ENCODE peak calls at places on chromosomes 13 and 19, in eight cellular contexts. Q is CD4-positive, CD25-positive, alpha-beta regulatory T cell; M is brain microvascular endothelial cell; F is OCI-LY7; T is choroid plexus epithelial cell; W is foreskin fibroblast; O is fibroblast of mammary gland; J is kidney epithelial cell. U is an unnamed sample.

GRCh38 chr13:51475727-51476521 is 23.1 kb upstream of the INTS6 start:
- DNase-seq in Q (no peak), M (no peak), F (no peak), T (peak; percentile 34), W (peak; percentile 47), O (peak; percentile 38), J (no peak), U (peak; percentile 27)

GRCh38 chr19:17125052-17125727 is 49.6 kb downstream of the MYO9B start:
- DNase-seq in Q (no peak), M (peak; percentile 18), F (peak; percentile 65), T (peak; percentile 39), W (no peak), O (no peak), J (no peak), U (peak; percentile 43)

GRCh38 chr13:59701261-59701660 is 462.5 kb downstream of the DIAPH3 start:
- DNase-seq in Q (no peak), M (no peak), F (no peak), T (no peak), W (no peak), O (no peak), J (no peak), U (no peak)

GRCh38 chr19:38869836-38870607 is 8.1 kb downstream of the RINL start:
- DNase-seq in Q (peak; percentile 93), M (peak; percentile 18), F (peak; percentile 96), T (peak; percentile 63), W (peak; percentile 83), O (peak; percentile 45), J (no peak), U (peak; percentile 44)

GRCh38 chr13:31528176-31528575 is 211.2 kb upstream of the RXFP2 start:
- DNase-seq in Q (no peak), M (peak; percentile 34), F (no peak), T (no peak), W (no peak), O (no peak), J (no peak), U (no peak)

GRCh38 chr19:4278010-4278409 is 1.1 kb upstream of the SHD start:
- DNase-seq in Q (no peak), M (no peak), F (no peak), T (no peak), W (no peak), O (no peak), J (no peak), U (no peak)

GRCh38 chr19:18144906-18145305 is 8.1 kb upstream of the PIK3R2 start:
- DNase-seq in Q (no peak), M (no peak), F (no peak), T (no peak), W (no peak), O (no peak), J (no peak), U (no peak)

GRCh38 chr13:44543424-44543823 is 32.7 kb downstream of the TSC22D1 start:
- DNase-seq in Q (no peak), M (no peak), F (no peak), T (no peak), W (no peak), O (no peak), J (no peak), U (no peak)

GRCh38 chr19:9178901-9179300 is at the start of gene OR7D2:
- DNase-seq in Q (no peak), M (no peak), F (no peak), T (no peak), W (no peak), O (no peak), J (no peak), U (no peak)

GRCh38 chr19:4374451-4375163 is 25.7 kb downstream of the SH3GL1 start:
- DNase-seq in Q (no peak), M (peak; percentile 63), F (no peak), T (peak; percentile 64), W (peak; percentile 99), O (peak; percentile 96), J (peak; percentile 58), U (peak; percentile 86)

GRCh38 chr19:18906605-18907519 is 10.9 kb upstream of the CERS1 start:
- DNase-seq in Q (no peak), M (no peak), F (no peak), T (no peak), W (no peak), O (no peak), J (no peak), U (no peak)

GRCh38 chr13:98372886-98373285 is 195.8 kb upstream of the RNF113B start:
- DNase-seq in Q (no peak), M (peak; percentile 37), F (no peak), T (peak; percentile 91), W (peak; percentile 41), O (no peak), J (peak; percentile 45), U (peak; percentile 60)

GRCh38 chr13:99124695-99125334 is 75.8 kb upstream of the UBAC2 start:
- DNase-seq in Q (no peak), M (peak; percentile 41), F (peak; percentile 33), T (peak; percentile 78), W (peak; percentile 49), O (peak; percentile 64), J (peak; percentile 14), U (peak; percentile 79)

GRCh38 chr19:18900700-18901502 is 4.9 kb upstream of the CERS1 start:
- DNase-seq in Q (no peak), M (no peak), F (no peak), T (no peak), W (no peak), O (no peak), J (no peak), U (no peak)

GRCh38 chr19:22052644-22053013 is 345 bp downstream of the ZNF257 start:
- DNase-seq in Q (peak; percentile 3), M (no peak), F (peak; percentile 19), T (peak; percentile 5), W (peak; percentile 4), O (no peak), J (no peak), U (no peak)

GRCh38 chr19:28794301-28794700 is 418.6 kb downstream of the UQCRFS1 start:
- DNase-seq in Q (no peak), M (no peak), F (no peak), T (no peak), W (no peak), O (no peak), J (no peak), U (no peak)

GRCh38 chr13:98749501-98749900 is 3.0 kb downstream of the SLC15A1 start:
- DNase-seq in Q (no peak), M (no peak), F (no peak), T (peak; percentile 57), W (peak; percentile 71), O (peak; percentile 78), J (no peak), U (peak; percentile 85)

GRCh38 chr19:41926861-41927809 is 1.1 kb downstream of the ERFL start:
- DNase-seq in Q (no peak), M (no peak), F (no peak), T (no peak), W (no peak), O (no peak), J (no peak), U (no peak)
- H3K4me3 ChIP-seq in Q (no peak overlapping the region), M (no peak overlapping the region), F (peak overlapping the region; percentile 72), T (no peak overlapping the region), W (no peak overlapping the region), O (no peak overlapping the region), J (no peak overlapping the region), U (no peak overlapping the region)

GRCh38 chr13:75414036-75414827 is 67.7 kb downstream of the TBC1D4 start:
- DNase-seq in Q (no peak), M (no peak), F (no peak), T (no peak), W (no peak), O (no peak), J (no peak), U (no peak)

GRCh38 chr13:75407998-75408397 is 74.0 kb downstream of the TBC1D4 start:
- DNase-seq in Q (no peak), M (no peak), F (no peak), T (no peak), W (no peak), O (no peak), J (no peak), U (no peak)

GRCh38 chr13:75407473-75407872 is 74.5 kb downstream of the TBC1D4 start:
- DNase-seq in Q (no peak), M (no peak), F (no peak), T (no peak), W (no peak), O (no peak), J (no peak), U (no peak)

GRCh38 chr13:75411924-75412537 is 69.9 kb downstream of the TBC1D4 start:
- DNase-seq in Q (no peak), M (no peak), F (no peak), T (no peak), W (no peak), O (no peak), J (no peak), U (no peak)

DNA sequence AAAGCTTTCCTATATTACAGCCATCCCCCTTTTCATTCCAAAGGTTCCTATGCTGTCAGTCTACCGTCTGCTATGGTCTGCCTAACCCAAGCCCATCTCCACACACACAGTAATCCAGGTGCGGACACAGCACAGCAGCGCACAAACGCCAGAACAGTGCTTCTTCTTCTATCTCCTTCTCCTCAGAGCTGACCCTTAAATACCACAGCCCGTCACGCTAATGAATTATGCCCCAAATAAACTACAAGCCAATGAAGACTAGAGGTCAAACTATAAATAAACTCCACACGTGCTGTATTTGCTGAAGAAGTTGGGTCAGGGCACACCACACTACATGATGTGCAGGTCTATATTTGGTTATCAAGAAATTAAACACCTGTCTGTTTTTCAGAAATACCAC is 71.8 kb downstream of the TBC1D4 start:
- DNase-seq in Q (no peak), M (no peak), F (peak; percentile 93), T (no peak), W (no peak), O (no peak), J (no peak), U (no peak)
- H3K4me3 ChIP-seq in Q (no peak overlapping the region), M (no peak overlapping the region), F (peak overlapping the region; percentile 50), T (no peak overlapping the region), W (no peak overlapping the region), O (no peak overlapping the region), J (no peak overlapping the region), U (no peak overlapping the region)

GRCh38 chr19:1841209-1841924 is 6.9 kb downstream of the REXO1 start:
- DNase-seq in Q (no peak), M (no peak), F (no peak), T (no peak), W (no peak), O (no peak), J (no peak), U (no peak)

GRCh38 chr19:1837222-1837565 is 11.1 kb downstream of the REXO1 start:
- DNase-seq in Q (no peak), M (no peak), F (no peak), T (no peak), W (no peak), O (no peak), J (no peak), U (no peak)

GRCh38 chr19:1837625-1838105 is 10.6 kb downstream of the REXO1 start:
- DNase-seq in Q (peak; percentile 41), M (no peak), F (peak; percentile 50), T (peak; percentile 33), W (peak; percentile 65), O (peak; percentile 30), J (no peak), U (no peak)

GRCh38 chr19:1840541-1841115 is 7.7 kb downstream of the REXO1 start:
- DNase-seq in Q (no peak), M (no peak), F (no peak), T (peak; percentile 30), W (no peak), O (no peak), J (no peak), U (no peak)

GRCh38 chr19:1839658-1840540 is 8.4 kb downstream of the REXO1 start:
- DNase-seq in Q (no peak), M (no peak), F (no peak), T (no peak), W (no peak), O (no peak), J (no peak), U (no peak)
- H3K4me3 ChIP-seq in Q (no peak overlapping the region), M (no peak overlapping the region), F (no peak overlapping the region), T (no peak overlapping the region), W (no peak overlapping the region), O (no peak overlapping the region), J (no peak overlapping the region), U (no peak overlapping the region)

GRCh38 chr19:954272-954671 is 28.4 kb downstream of the ARID3A start:
- DNase-seq in Q (no peak), M (no peak), F (no peak), T (no peak), W (no peak), O (no peak), J (no peak), U (no peak)
- H3K4me3 ChIP-seq in Q (no peak overlapping the region), M (no peak overlapping the region), F (no peak overlapping the region), T (no peak overlapping the region), W (no peak overlapping the region), O (no peak overlapping the region), J (no peak overlapping the region), U (no peak overlapping the region)

U was measured in fibroblast of lung.